ENCODE peak calls at places on chromosomes 12 and 14, in seven cellular contexts. D, S, K, W, G, H and F are unnamed samples.

GRCh38 chr12:72282721-72283120 is 10.6 kb downstream of the TRHDE start:
- DNase-seq in G (peak; percentile 55), S (peak; percentile 38), K (no peak), W (no peak), H (peak; percentile 17), D (no peak), F (no peak)

GRCh38 chr12:124745891-124746570 is 117.6 kb downstream of the SCARB1 start:
- DNase-seq in K (peak; percentile 81), W (peak; percentile 67), D (peak; percentile 95), H (peak; percentile 77), S (peak; percentile 97), G (peak; percentile 90), F (peak; percentile 84)

GRCh38 chr12:94458882-94459772 is 540 bp downstream of the CEP83 start:
- DNase-seq in S (peak; percentile 49), H (peak; percentile 57), G (peak; percentile 72), K (peak; percentile 48), W (no peak), D (no peak), F (peak; percentile 2)

GRCh38 chr12:50614167-50614762 is 109.5 kb downstream of the DIP2B start:
- DNase-seq in H (peak; percentile 51), G (peak; percentile 72), W (peak; percentile 3), D (no peak), K (peak; percentile 78), S (peak; percentile 98), F (no peak)

GRCh38 chr14:103816991-103817390 is 30.4 kb downstream of the PPP1R13B start:
- DNase-seq in G (no peak), D (no peak), K (no peak), S (no peak), H (no peak), W (no peak), F (no peak)

GRCh38 chr14:105092124-105092911 is 27.1 kb upstream of the GPR132 start:
- DNase-seq in S (no peak), H (peak; percentile 59), D (peak; percentile 52), W (no peak), K (no peak), G (peak; percentile 47), F (no peak)

GRCh38 chr12:97748298-97748697 is 285.7 kb downstream of the RMST start:
- DNase-seq in K (no peak), D (no peak), W (no peak), H (no peak), S (no peak), G (peak; percentile 1), F (no peak)

GRCh38 chr12:89103831-89104230 is 248.5 kb downstream of the DUSP6 start:
- DNase-seq in D (no peak), S (no peak), H (no peak), K (no peak), G (no peak), W (no peak), F (no peak)

GRCh38 chr12:48037267-48037915 is 33.1 kb upstream of the COL2A1 start:
- DNase-seq in G (peak; percentile 22), D (peak; percentile 97), W (peak; percentile 87), K (peak; percentile 39), H (no peak), S (peak; percentile 99), F (peak; percentile 88)

GRCh38 chr12:57145460-57146059 is 1.9 kb downstream of the LRP1-AS start:
- DNase-seq in K (no peak), G (no peak), W (no peak), S (no peak), D (no peak), H (no peak), F (no peak)

GRCh38 chr14:93231129-93231979 is 24.3 kb downstream of the UBR7 start:
- DNase-seq in K (peak; percentile 59), S (no peak), D (no peak), H (peak; percentile 40), W (no peak), G (no peak), F (no peak)

GRCh38 chr14:99262977-99263448 is 9.0 kb downstream of the BCL11B start:
- DNase-seq in G (no peak), K (no peak), S (peak; percentile 93), W (no peak), H (no peak), D (no peak), F (no peak)

GRCh38 chr12:53042607-53043454 is 7.0 kb upstream of the TNS2 start:
- DNase-seq in G (no peak), D (peak; percentile 50), S (no peak), W (no peak), K (no peak), H (no peak), F (no peak)

GRCh38 chr12:6788972-6789905 is at the start of gene CD4:
- DNase-seq in G (no peak), W (no peak), S (no peak), K (no peak), H (peak; percentile 10), D (peak; percentile 60), F (no peak)

GRCh38 chr14:89284368-89285058 is 132.5 kb downstream of the FOXN3 start:
- DNase-seq in K (peak; percentile 63), S (no peak), D (no peak), W (no peak), G (no peak), H (peak; percentile 76), F (no peak)

GRCh38 chr12:45217846-45218245 is 2.0 kb downstream of the ANO6 start:
- DNase-seq in G (no peak), W (no peak), D (no peak), S (no peak), H (no peak), K (peak; percentile 12), F (no peak)

GRCh38 chr12:25958254-25959068 is at the start of gene RASSF8:
- DNase-seq in H (peak; percentile 80), K (peak; percentile 72), D (peak; percentile 79), S (peak; percentile 80), G (peak; percentile 72), W (no peak), F (peak; percentile 81)

GRCh38 chr12:132213359-132214160 is 69.3 kb downstream of the NOC4L start:
- DNase-seq in K (no peak), S (no peak), G (no peak), W (no peak), D (no peak), H (no peak), F (no peak)

GRCh38 chr12:64627781-64628180 is 17.5 kb downstream of the RASSF3 start:
- DNase-seq in H (peak; percentile 36), G (peak; percentile 58), D (no peak), W (no peak), K (peak; percentile 95), S (no peak), F (no peak)

GRCh38 chr14:80395031-80395430 is 183.7 kb upstream of the DIO2 start:
- DNase-seq in W (no peak), S (no peak), D (no peak), K (peak; percentile 15), G (no peak), H (no peak), F (no peak)

GRCh38 chr12:58341791-58342190 is 400.4 kb downstream of the ATP23 start:
- DNase-seq in D (no peak), W (no peak), H (peak; percentile 85), K (peak; percentile 93), S (no peak), G (peak; percentile 77), F (no peak)

GRCh38 chr12:111322336-111323250 is 46.3 kb downstream of the PHETA1 start:
- DNase-seq in H (no peak), W (no peak), S (no peak), K (no peak), G (no peak), D (no peak), F (no peak)

GRCh38 chr12:111319600-111320232 is 49.2 kb downstream of the PHETA1 start:
- DNase-seq in K (no peak), S (no peak), G (no peak), W (no peak), H (no peak), D (no peak), F (no peak)

GRCh38 chr12:111321317-111321716 is 47.6 kb downstream of the PHETA1 start:
- DNase-seq in D (no peak), S (no peak), W (no peak), H (no peak), K (no peak), G (no peak), F (no peak)

GRCh38 chr12:111318450-111318849 is 50.4 kb downstream of the PHETA1 start:
- DNase-seq in K (no peak), G (no peak), S (no peak), H (no peak), W (no peak), D (no peak), F (no peak)

GRCh38 chr12:111320233-111321050 is 48.5 kb downstream of the PHETA1 start:
- DNase-seq in G (no peak), W (no peak), D (no peak), H (no peak), K (no peak), S (no peak), F (no peak)
- H3K18ac ChIP-seq in G (no peak overlapping the region), W (no peak overlapping the region), D (no peak overlapping the region), H (no peak overlapping the region), K (no peak overlapping the region), S (no peak overlapping the region), F (peak overlapping the region; percentile 59)

DNA sequence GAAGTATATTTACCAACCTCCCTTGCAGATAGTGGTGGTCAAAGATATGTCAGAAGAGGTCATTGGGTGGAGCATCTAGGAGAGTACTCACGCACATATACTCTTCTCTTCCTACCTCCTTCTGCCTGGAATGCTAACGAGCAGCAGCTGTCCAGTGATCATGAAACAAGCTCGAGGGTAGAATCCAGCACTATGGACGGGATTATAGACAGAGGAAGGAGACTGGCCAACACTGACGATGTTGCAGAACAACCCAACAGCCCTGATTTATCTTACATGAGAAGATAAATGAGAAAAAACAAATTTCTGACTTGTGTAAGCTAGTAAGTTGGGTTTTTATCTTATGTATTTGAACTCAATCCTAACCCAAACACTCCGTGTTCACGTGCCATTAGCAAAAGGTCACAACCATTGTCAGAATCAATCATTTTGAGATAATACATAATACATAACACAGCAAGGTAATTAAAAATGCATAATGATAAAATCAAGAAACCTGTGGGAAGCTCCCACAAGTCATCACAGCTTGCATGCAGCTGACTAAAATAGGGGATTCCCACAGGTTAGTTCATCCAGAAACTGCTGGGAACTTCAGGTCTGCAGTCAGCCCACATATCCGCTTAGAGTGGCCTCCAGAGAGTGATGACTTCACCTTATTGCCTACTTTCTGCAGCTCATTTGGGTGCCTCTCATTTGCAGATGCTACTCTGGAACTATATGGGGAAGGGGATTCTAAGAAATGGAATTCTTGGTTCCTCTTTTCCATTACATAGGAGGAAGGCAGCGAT is 36.3 kb upstream of the STK38L start:
- DNase-seq in W (no peak), H (no peak), D (no peak), K (peak; percentile 45), S (no peak), G (no peak), F (no peak)
- H3K18ac ChIP-seq in W (no peak overlapping the region), H (no peak overlapping the region), D (no peak overlapping the region), K (no peak overlapping the region), S (no peak overlapping the region), G (no peak overlapping the region), F (no peak overlapping the region)

DNA sequence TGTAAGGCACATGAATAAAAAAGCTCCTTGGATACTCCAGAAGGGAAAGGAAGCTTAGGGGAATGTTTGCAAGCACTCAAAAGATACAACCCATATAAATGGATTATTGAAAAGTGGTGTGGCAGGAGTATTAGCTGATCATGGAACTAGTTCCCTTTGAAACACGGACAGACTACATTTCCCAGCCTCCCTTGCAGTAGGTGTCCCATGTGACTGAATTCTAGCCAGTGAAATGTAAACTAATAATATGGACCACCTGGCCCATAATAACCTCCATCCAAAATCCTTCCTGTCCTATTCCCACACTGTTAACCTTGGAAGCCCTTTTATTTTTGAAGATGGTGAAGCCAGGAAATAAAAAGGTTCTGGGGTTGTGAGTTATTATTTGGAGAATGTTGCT is 242.3 kb downstream of the SUDS3 start:
- DNase-seq in G (no peak), D (no peak), S (no peak), H (no peak), K (no peak), W (no peak), F (no peak)
- H3K18ac ChIP-seq in G (no peak overlapping the region), D (no peak overlapping the region), S (no peak overlapping the region), H (no peak overlapping the region), K (no peak overlapping the region), W (no peak overlapping the region), F (no peak overlapping the region)

GRCh38 chr14:52422650-52423356 is 108.7 kb downstream of the PTGER2 start:
- DNase-seq in W (no peak), K (no peak), H (no peak), D (no peak), S (no peak), G (peak; percentile 42), F (no peak)
- H3K18ac ChIP-seq in W (no peak overlapping the region), K (no peak overlapping the region), H (no peak overlapping the region), D (no peak overlapping the region), S (no peak overlapping the region), G (no peak overlapping the region), F (no peak overlapping the region)